ENCODE peak calls at places on chromosomes 16 and 17, in ten cellular contexts. Z is HT-29; P is ureter; Q is choroid plexus epithelial cell; B is activated T-cell treated with anti-CD3 and anti-CD28 coated beads for 4 hours; X is AG09309; A is stimulated activated CD4-positive, alpha-beta T cell treated with anti-CD3 and anti-CD28 coated beads, Interleukin-2, amount 100 ng/mL, for 24 hours; O is pons; N is hippocampal formation; H is ACHN. C is an unnamed sample.

GRCh38 chr16:56087636-56088035 is 103.7 kb upstream of the GNAO1 start:
- DNase-seq in Z (no peak), P (no peak), Q (no peak), B (no peak), X (no peak), A (no peak), O (no peak), N (no peak), H (no peak), C (no peak)

GRCh38 chr17:1773755-1774181 is 11.9 kb downstream of the SERPINF1 start:
- DNase-seq in Z (no peak), P (no peak), Q (peak; percentile 53), B (no peak), X (no peak), A (no peak), O (no peak), N (no peak), H (no peak), C (no peak)

GRCh38 chr17:55295411-55296170 is 30.8 kb downstream of the HLF start:
- DNase-seq in Z (peak; percentile 84), P (peak; percentile 76), Q (peak; percentile 74), B (peak; percentile 55), X (no peak), A (peak; percentile 57), O (no peak), N (no peak), H (peak; percentile 53), C (peak; percentile 26)

GRCh38 chr16:25317732-25318316 is 60.2 kb upstream of the ZKSCAN2 start:
- DNase-seq in Z (no peak), P (no peak), Q (no peak), B (no peak), X (no peak), A (no peak), O (no peak), N (no peak), H (no peak), C (no peak)

GRCh38 chr16:54165174-54165911 is 121.2 kb downstream of the IRX3 start:
- DNase-seq in Z (no peak), P (no peak), Q (no peak), B (no peak), X (no peak), A (no peak), O (no peak), N (no peak), H (no peak), C (no peak)

GRCh38 chr17:79993390-79994221 is 42.1 kb downstream of the TBC1D16 start:
- DNase-seq in Z (peak; percentile 78), P (peak; percentile 77), Q (peak; percentile 98), B (no peak), X (no peak), A (peak; percentile 63), O (no peak), N (peak; percentile 11), H (peak; percentile 81), C (no peak)

GRCh38 chr16:65068151-65068740 is 53.6 kb downstream of the CDH11 start:
- DNase-seq in Z (no peak), P (no peak), Q (peak; percentile 82), B (no peak), X (peak; percentile 69), A (no peak), O (peak; percentile 62), N (no peak), H (no peak), C (no peak)

GRCh38 chr16:69283851-69284250 is 27.3 kb upstream of the VPS4A start:
- DNase-seq in Z (no peak), P (no peak), Q (peak; percentile 13), B (no peak), X (no peak), A (no peak), O (no peak), N (no peak), H (no peak), C (no peak)

GRCh38 chr17:82244413-82245140 is 15.7 kb downstream of the SLC16A3 start:
- DNase-seq in Z (no peak), P (no peak), Q (peak; percentile 69), B (no peak), X (no peak), A (peak; percentile 32), O (no peak), N (peak; percentile 18), H (peak; percentile 25), C (no peak)

GRCh38 chr17:52606098-52606497 is 447.6 kb upstream of the CA10 start:
- DNase-seq in Z (no peak), P (no peak), Q (peak; percentile 1), B (no peak), X (no peak), A (no peak), O (no peak), N (no peak), H (no peak), C (no peak)

GRCh38 chr16:67447508-67448076 is 16.7 kb downstream of the HSD11B2 start:
- DNase-seq in Z (peak; percentile 51), P (no peak), Q (peak; percentile 40), B (peak; percentile 48), X (no peak), A (peak; percentile 81), O (no peak), N (peak; percentile 24), H (peak; percentile 72), C (no peak)